ENCODE peak calls at places on chromosomes 3 and 15, in nine cellular contexts. Q is D341Med; S is RCC 7860; A is EL; V is activated CD8-positive, alpha-beta memory T cell treated with anti-CD3 and anti-CD28 coated beads, Interleukin-2, amount 50 U/mL, for 4 hours; C is Right ventricle myocardium superior; L is NB4; Y is NCI-H2171 treated with DMSO at 0.1 percent for 48 hours; D is activated naive CD8-positive, alpha-beta T cell treated with anti-CD3 and anti-CD28 coated beads, Interleukin-2, amount 50 U/mL, for 24 hours. G is an unnamed sample.

GRCh38 chr3:138389841-138390581 is 41.6 kb downstream of the MRAS start:
- DNase-seq in A (peak), D (no peak), C (no peak), Y (no peak), L (no peak), Q (no peak), V (no peak), S (peak), G (no peak)

GRCh38 chr15:94453227-94453626 is 221.9 kb downstream of the MCTP2 start:
- DNase-seq in A (no peak), Y (no peak), Q (no peak), C (no peak), S (no peak), L (no peak), V (no peak), D (no peak), G (no peak)

GRCh38 chr3:64763980-64764379 is 76.2 kb upstream of the ADAMTS9 start:
- DNase-seq in D (no peak), Q (no peak), C (no peak), S (no peak), V (no peak), Y (no peak), L (no peak), A (no peak), G (no peak)

GRCh38 chr15:65304393-65305143 is at the start of gene RNU5B-1:
- DNase-seq in Y (peak), A (peak), S (peak), L (peak), D (peak), C (peak), Q (peak), V (peak), G (peak)

GRCh38 chr3:27568393-27568792 is 84.2 kb upstream of the SLC4A7 start:
- DNase-seq in Y (peak), D (no peak), A (peak), V (no peak), C (peak), L (no peak), S (no peak), Q (peak), G (peak)

GRCh38 chr15:40844543-40844981 is 714 bp downstream of the SPINT1 start:
- DNase-seq in L (peak), D (peak), A (peak), V (peak), S (no peak), Y (peak), Q (peak), C (peak), G (no peak)

GRCh38 chr3:124428372-124429128 is 301.7 kb upstream of the UMPS start:
- DNase-seq in S (no peak), Q (no peak), Y (no peak), C (no peak), L (no peak), V (no peak), A (peak), D (no peak), G (no peak)

GRCh38 chr3:56997675-56998074 is 62.8 kb upstream of the SPATA12 start:
- DNase-seq in Q (no peak), C (no peak), Y (no peak), A (peak), D (no peak), S (no peak), V (no peak), L (no peak), G (no peak)

GRCh38 chr15:90126457-90127435 is 24.5 kb upstream of the IDH2 start:
- DNase-seq in L (no peak), Y (no peak), V (no peak), A (peak), S (no peak), Q (no peak), C (peak), D (no peak), G (no peak)

GRCh38 chr3:13113346-13114335 is 40.4 kb upstream of the IQSEC1 start:
- DNase-seq in Y (no peak), S (no peak), L (no peak), V (no peak), D (no peak), C (peak), Q (no peak), A (no peak), G (no peak)

GRCh38 chr15:50943623-50944022 is 35.1 kb downstream of the AP4E1 start:
- DNase-seq in C (no peak), Y (no peak), S (no peak), D (no peak), L (no peak), V (no peak), Q (no peak), A (peak), G (no peak)

GRCh38 chr3:71778353-71778752 is 6.6 kb downstream of the PROK2 start:
- DNase-seq in V (no peak), A (no peak), Y (no peak), Q (no peak), D (no peak), L (peak), C (no peak), S (no peak), G (no peak)

GRCh38 chr15:69298697-69299441 is at the start of gene PAQR5:
- DNase-seq in A (peak), V (no peak), L (no peak), Y (peak), D (peak), C (peak), S (no peak), Q (peak), G (no peak)

GRCh38 chr3:59654120-59654952 is 604.5 kb upstream of the CFAP20DC start:
- DNase-seq in Q (no peak), C (peak), D (no peak), A (no peak), L (no peak), Y (no peak), S (no peak), V (no peak), G (no peak)

GRCh38 chr15:99305761-99306505 is 54.7 kb downstream of the LRRC28 start:
- DNase-seq in L (no peak), Y (peak), Q (peak), A (peak), D (no peak), C (peak), S (peak), V (no peak), G (peak)

GRCh38 chr3:141469712-141470111 is 17.1 kb upstream of the RASA2 start:
- DNase-seq in D (no peak), L (no peak), A (no peak), V (no peak), Y (no peak), Q (no peak), C (no peak), S (no peak), G (no peak)

GRCh38 chr3:42130329-42131070 is 39.3 kb downstream of the TRAK1 start:
- DNase-seq in Y (no peak), Q (no peak), S (no peak), C (no peak), L (no peak), V (no peak), D (no peak), A (no peak), G (no peak)

GRCh38 chr3:111616417-111617105 is 21.4 kb upstream of the ZBED2 start:
- DNase-seq in A (no peak), S (no peak), D (peak), L (peak), Q (no peak), Y (no peak), V (peak), C (no peak), G (no peak)

GRCh38 chr3:178705925-178706324 is 169.7 kb downstream of the KCNMB2 start:
- DNase-seq in A (peak), Q (no peak), V (no peak), Y (peak), D (no peak), L (no peak), C (no peak), S (no peak), G (peak)

GRCh38 chr15:39415634-39416033 is 165.2 kb upstream of the THBS1 start:
- DNase-seq in S (no peak), D (no peak), C (no peak), Q (no peak), L (no peak), Y (no peak), V (no peak), A (no peak), G (no peak)

GRCh38 chr15:91127236-91127914 is 27.3 kb downstream of the SV2B start:
- DNase-seq in L (no peak), D (no peak), Y (no peak), A (no peak), V (no peak), Q (no peak), S (no peak), C (no peak), G (no peak)

GRCh38 chr3:42706721-42707619 is 4.4 kb upstream of the HHATL start:
- DNase-seq in D (no peak), S (no peak), Y (no peak), V (no peak), A (no peak), Q (peak), L (no peak), C (no peak), G (no peak)

GRCh38 chr3:196144383-196145105 is 62.7 kb upstream of the TFRC start:
- DNase-seq in A (peak), C (no peak), L (no peak), Q (no peak), D (no peak), S (no peak), Y (no peak), V (no peak), G (no peak)